ENCODE peak calls at places on chromosomes 7 and 10, in six cellular contexts. M is osteocyte; Q is type B pancreatic cell; S is body of pancreas; K is CD4-positive, alpha-beta T cell; U is hepatocyte. V is an unnamed sample.

GRCh38 chr10:44960482-44961230 is 1.1 kb downstream of the RASSF4 start:
- DNase-seq in M (peak; percentile 80), Q (peak; percentile 47), S (no peak), K (no peak), U (no peak), V (peak; percentile 18)

GRCh38 chr7:12643001-12643400 is 44.4 kb upstream of the ARL4A start:
- DNase-seq in M (no peak), Q (no peak), S (no peak), K (no peak), U (no peak), V (no peak)

GRCh38 chr7:28964056-28964455 is 5.9 kb upstream of the TRIL start:
- DNase-seq in M (no peak), Q (no peak), S (no peak), K (no peak), U (no peak), V (no peak)

GRCh38 chr10:4391683-4392082 is 434.3 kb upstream of the AKR1E2 start:
- DNase-seq in M (no peak), Q (no peak), S (no peak), K (no peak), U (no peak), V (no peak)

GRCh38 chr10:73995035-73995358 is 2.9 kb upstream of the VCL start:
- DNase-seq in M (no peak), Q (no peak), S (no peak), K (no peak), U (no peak), V (no peak)

GRCh38 chr7:79664884-79665676 is 211.6 kb upstream of the MAGI2 start:
- DNase-seq in M (no peak), Q (no peak), S (no peak), K (no peak), U (no peak), V (no peak)

GRCh38 chr7:4531236-4531635 is 150.9 kb upstream of the FOXK1 start:
- DNase-seq in M (no peak), Q (no peak), S (peak; percentile 53), K (no peak), U (no peak), V (no peak)

GRCh38 chr7:115477193-115477651 is 553.3 kb downstream of the TFEC start:
- DNase-seq in M (no peak), Q (no peak), S (no peak), K (no peak), U (peak; percentile 59), V (peak; percentile 18)

GRCh38 chr7:36591643-36592042 is 132.7 kb downstream of the AOAH start:
- DNase-seq in M (no peak), Q (no peak), S (no peak), K (no peak), U (no peak), V (no peak)

GRCh38 chr10:104435822-104436221 is 82.2 kb downstream of the CFAP58 start:
- DNase-seq in M (no peak), Q (no peak), S (no peak), K (no peak), U (no peak), V (no peak)

GRCh38 chr7:51316666-51317581 is at the start of gene COBL:
- DNase-seq in M (peak; percentile 78), Q (no peak), S (peak; percentile 63), K (no peak), U (peak; percentile 86), V (peak; percentile 26)

GRCh38 chr7:71937840-71938371 is 474.2 kb downstream of the CALN1 start:
- DNase-seq in M (no peak), Q (no peak), S (no peak), K (no peak), U (no peak), V (no peak)

GRCh38 chr7:121904120-121904519 is 31.2 kb downstream of the PTPRZ1 start:
- DNase-seq in M (no peak), Q (no peak), S (no peak), K (no peak), U (no peak), V (no peak)

GRCh38 chr10:126749030-126749655 is 78.7 kb upstream of the C10orf90 start:
- DNase-seq in M (peak; percentile 90), Q (peak; percentile 83), S (peak; percentile 80), K (no peak), U (peak; percentile 88), V (peak; percentile 56)

GRCh38 chr7:26549281-26549943 is 257.8 kb downstream of the SNX10 start:
- DNase-seq in M (no peak), Q (no peak), S (peak; percentile 58), K (no peak), U (no peak), V (peak; percentile 14)

GRCh38 chr10:132457328-132458070 is 60.5 kb downstream of the PWWP2B start:
- DNase-seq in M (no peak), Q (no peak), S (no peak), K (no peak), U (no peak), V (no peak)

GRCh38 chr7:106629521-106629920 is 31.4 kb downstream of the CCDC71L start:
- DNase-seq in M (no peak), Q (no peak), S (no peak), K (no peak), U (no peak), V (no peak)

GRCh38 chr10:74923556-74923955 is 97.2 kb downstream of the KAT6B start:
- DNase-seq in M (no peak), Q (no peak), S (no peak), K (no peak), U (no peak), V (no peak)

GRCh38 chr7:122423591-122423990 is 119.0 kb upstream of the FEZF1 start:
- DNase-seq in M (no peak), Q (no peak), S (no peak), K (no peak), U (no peak), V (no peak)

GRCh38 chr10:124579003-124579384 is 117.4 kb downstream of the LHPP start:
- DNase-seq in M (no peak), Q (no peak), S (no peak), K (no peak), U (no peak), V (no peak)

GRCh38 chr7:15396210-15397158 is 165.3 kb downstream of the AGMO start:
- DNase-seq in M (no peak), Q (no peak), S (no peak), K (no peak), U (no peak), V (no peak)

GRCh38 chr7:30859940-30860623 is 51.6 kb upstream of the AQP1 start:
- DNase-seq in M (no peak), Q (no peak), S (peak; percentile 44), K (no peak), U (no peak), V (no peak)

GRCh38 chr7:39909526-39909925 is 40.5 kb upstream of the CDK13 start:
- DNase-seq in M (peak; percentile 64), Q (no peak), S (no peak), K (no peak), U (no peak), V (no peak)

GRCh38 chr7:121339082-121339481 is 10.3 kb downstream of the WNT16 start:
- DNase-seq in M (no peak), Q (no peak), S (no peak), K (no peak), U (no peak), V (no peak)

GRCh38 chr7:151088856-151089699 is 2.8 kb downstream of the AGAP3 start:
- DNase-seq in M (no peak), Q (no peak), S (peak; percentile 87), K (no peak), U (peak; percentile 74), V (peak; percentile 65)

GRCh38 chr7:2934211-2934731 is 90.2 kb upstream of the GNA12 start:
- DNase-seq in M (no peak), Q (no peak), S (no peak), K (no peak), U (peak; percentile 23), V (no peak)

GRCh38 chr7:140966561-140967234 is 42.0 kb upstream of the BRAF start:
- DNase-seq in M (no peak), Q (no peak), S (no peak), K (no peak), U (no peak), V (no peak)

GRCh38 chr10:14560274-14560673 is 214.4 kb downstream of the FAM107B start:
- DNase-seq in M (no peak), Q (no peak), S (peak; percentile 46), K (no peak), U (no peak), V (no peak)

GRCh38 chr10:35448687-35449662 is 112.7 kb downstream of the CCNY start:
- DNase-seq in M (no peak), Q (no peak), S (peak; percentile 58), K (no peak), U (no peak), V (peak; percentile 36)

GRCh38 chr10:46547331-46547880 is 9.1 kb downstream of the GPRIN2 start:
- DNase-seq in M (peak; percentile 85), Q (peak; percentile 65), S (no peak), K (no peak), U (no peak), V (no peak)

GRCh38 chr10:126119591-126119990 is 223.2 kb downstream of the FANK1 start:
- DNase-seq in M (no peak), Q (no peak), S (no peak), K (no peak), U (no peak), V (no peak)

GRCh38 chr10:69401416-69401815 is 15.3 kb downstream of the TACR2 start:
- DNase-seq in M (no peak), Q (no peak), S (no peak), K (no peak), U (no peak), V (no peak)
- TF ChIP-seq CTCF in M (no peak), Q (no peak), S (no peak), K (no peak), U (no peak), V (no peak)

GRCh38 chr7:155586843-155587440 is 40.6 kb upstream of the CNPY1 start:
- DNase-seq in M (no peak), Q (no peak), S (no peak), K (no peak), U (no peak), V (no peak)
- TF ChIP-seq CTCF in M (no peak), Q (no peak), S (no peak), K (no peak), U (no peak), V (no peak)

GRCh38 chr10:97632949-97633884 is at the start of gene MORN4:
- DNase-seq in M (peak; percentile 97), Q (peak; percentile 95), S (peak; percentile 95), K (peak; percentile 89), U (peak; percentile 96), V (peak; percentile 96)

GRCh38 chr10:97629289-97629688 is 4.0 kb downstream of the MORN4 start:
- DNase-seq in M (no peak), Q (no peak), S (no peak), K (no peak), U (no peak), V (no peak)

GRCh38 chr10:97635577-97635976 is 2.3 kb upstream of the MORN4 start:
- DNase-seq in M (no peak), Q (no peak), S (no peak), K (no peak), U (no peak), V (no peak)

GRCh38 chr10:97631098-97631497 is 2.2 kb downstream of the MORN4 start:
- DNase-seq in M (no peak), Q (no peak), S (no peak), K (no peak), U (no peak), V (no peak)

GRCh38 chr10:97633921-97634320 is 621 bp upstream of the MORN4 start:
- DNase-seq in M (no peak), Q (no peak), S (peak; percentile 13), K (no peak), U (no peak), V (no peak)
- TF ChIP-seq CTCF in M (peak; percentile 10), Q (peak; percentile 70), S (no peak), K (no peak), U (no peak), V (peak; percentile 18)

GRCh38 chr7:143287935-143288826 is at the start of gene CASP2:
- DNase-seq in M (peak; percentile 99), Q (peak; percentile 99), S (peak; percentile 98), K (peak; percentile 99), U (peak; percentile 99), V (peak; percentile 98)
- TF ChIP-seq CTCF in M (peak; percentile 51), Q (peak; percentile 39), S (peak; percentile 11), K (peak; percentile 57), U (peak; percentile 36), V (peak; percentile 49)